ENCODE peak calls at places on chromosomes 7 and 10, in four cellular contexts. W, O, H and Y are unnamed samples. For H3K4me1 and H3K27me3, the result is how much of the 10 kb centered on the place peaks cover.

GRCh38 chr10:3468919-3469638 is 296.5 kb upstream of the PITRM1 start:
- DNase-seq in W (peak), O (no peak), H (no peak), Y (no peak)

GRCh38 chr7:70525991-70526390 is 606.0 kb upstream of the GALNT17 start:
- DNase-seq in W (no peak), O (no peak), H (no peak), Y (no peak)

GRCh38 chr7:2601907-2602735 is 29.7 kb upstream of the TTYH3 start:
- DNase-seq in W (no peak), O (no peak), H (no peak), Y (no peak)

GRCh38 chr7:17041324-17041723 is 159.5 kb upstream of the AGR3 start:
- DNase-seq in W (peak), O (no peak), H (no peak), Y (no peak)

GRCh38 chr7:133491846-133492652 is 239.2 kb downstream of the EXOC4 start:
- DNase-seq in W (no peak), O (no peak), H (no peak), Y (no peak)

GRCh38 chr10:113648478-113648877 is 15.4 kb downstream of the NRAP start:
- DNase-seq in W (no peak), O (no peak), H (peak), Y (no peak)

GRCh38 chr10:110504111-110504735 is 6.5 kb downstream of the DUSP5 start:
- DNase-seq in W (peak), O (peak), H (no peak), Y (no peak)

GRCh38 chr10:10644317-10645111 is 373.2 kb upstream of the CELF2 start:
- DNase-seq in W (no peak), O (no peak), H (no peak), Y (no peak)

GRCh38 chr10:76082956-76083355 is 651.5 kb downstream of the LRMDA start:
- DNase-seq in W (no peak), O (no peak), H (no peak), Y (no peak)

GRCh38 chr7:75663302-75663907 is 75.3 kb downstream of the HIP1 start:
- DNase-seq in W (no peak), O (no peak), H (no peak), Y (no peak)

GRCh38 chr7:4003536-4003935 is 678.6 kb upstream of the FOXK1 start:
- DNase-seq in W (no peak), O (no peak), H (no peak), Y (no peak)

GRCh38 chr10:5125315-5126044 is 31.3 kb downstream of the AKR1C3 start:
- DNase-seq in W (no peak), O (no peak), H (no peak), Y (no peak)

GRCh38 chr10:70328987-70329386 is 45.2 kb upstream of the NPFFR1 start:
- DNase-seq in W (no peak), O (no peak), H (no peak), Y (no peak)

GRCh38 chr10:10552948-10553347 is 464.7 kb upstream of the CELF2 start:
- DNase-seq in W (no peak), O (no peak), H (no peak), Y (no peak)

GRCh38 chr10:76106611-76107010 is 675.2 kb downstream of the LRMDA start:
- DNase-seq in W (no peak), O (no peak), H (no peak), Y (no peak)

GRCh38 chr10:35493196-35494118 is 111.7 kb upstream of the GJD4 start:
- DNase-seq in W (peak), O (no peak), H (no peak), Y (no peak)

GRCh38 chr10:97713351-97713827 is at the start of gene MARVELD1:
- DNase-seq in W (peak), O (no peak), H (peak), Y (peak)

GRCh38 chr7:30738026-30738915 is 13.7 kb upstream of the INMT start:
- DNase-seq in W (no peak), O (no peak), H (no peak), Y (no peak)

GRCh38 chr7:38257350-38257677 is 16.1 kb downstream of the TARP start:
- DNase-seq in W (no peak), O (no peak), H (no peak), Y (no peak)

GRCh38 chr7:17298840-17299476 is 506 bp downstream of the AHR start:
- DNase-seq in W (no peak), O (peak), H (peak), Y (peak)

GRCh38 chr10:103969436-103969835 is 2.5 kb downstream of the SLK start:
- DNase-seq in W (no peak), O (no peak), H (no peak), Y (no peak)

GRCh38 chr7:106775552-106775936 is 89.5 kb upstream of the PIK3CG start:
- DNase-seq in W (peak), O (no peak), H (no peak), Y (no peak)

GRCh38 chr10:102752266-102752930 is 8.7 kb downstream of the WBP1L start:
- DNase-seq in W (no peak), O (no peak), H (no peak), Y (no peak)

GRCh38 chr7:88151119-88151790 is 68.6 kb downstream of the SRI start:
- DNase-seq in W (no peak), O (no peak), H (no peak), Y (no peak)

GRCh38 chr10:75417522-75417927 is 13.9 kb upstream of the LRMDA start:
- DNase-seq in W (no peak), O (no peak), H (no peak), Y (peak)

GRCh38 chr7:29297194-29297890 is 102.8 kb downstream of the CHN2 start:
- DNase-seq in W (no peak), O (no peak), H (no peak), Y (peak)

GRCh38 chr7:44284216-44284615 is 41.2 kb downstream of the CAMK2B start:
- DNase-seq in W (no peak), O (no peak), H (no peak), Y (no peak)

GRCh38 chr10:63629363-63630084 is 108.3 kb downstream of the REEP3 start:
- DNase-seq in W (peak), O (peak), H (peak), Y (peak)

GRCh38 chr10:57716884-57717283 is 550.8 kb downstream of the IPMK start:
- DNase-seq in W (no peak), O (no peak), H (peak), Y (no peak)

GRCh38 chr7:111516612-111517011 is 45.7 kb downstream of the IMMP2L start:
- DNase-seq in W (no peak), O (no peak), H (no peak), Y (no peak)

GRCh38 chr10:102352066-102352715 is 43.3 kb upstream of the NFKB2 start:
- DNase-seq in W (peak), O (peak), H (peak), Y (peak)

GRCh38 chr7:5417106-5418071 is 6.2 kb downstream of the TNRC18 start:
- DNase-seq in W (no peak), O (no peak), H (peak), Y (no peak)

GRCh38 chr10:73867126-73867807 is 7.1 kb downstream of the CAMK2G start:
- DNase-seq in W (no peak), O (no peak), H (peak), Y (no peak)

GRCh38 chr7:73725703-73726466 is 6.4 kb upstream of the STX1A start:
- DNase-seq in W (peak), O (peak), H (peak), Y (peak)

GRCh38 chr10:65940105-65940504 is 985.7 kb upstream of the LRRTM3 start:
- DNase-seq in W (no peak), O (no peak), H (no peak), Y (no peak)

GRCh38 chr10:65945071-65945470 is 980.8 kb upstream of the LRRTM3 start:
- DNase-seq in W (no peak), O (no peak), H (no peak), Y (no peak)

DNA sequence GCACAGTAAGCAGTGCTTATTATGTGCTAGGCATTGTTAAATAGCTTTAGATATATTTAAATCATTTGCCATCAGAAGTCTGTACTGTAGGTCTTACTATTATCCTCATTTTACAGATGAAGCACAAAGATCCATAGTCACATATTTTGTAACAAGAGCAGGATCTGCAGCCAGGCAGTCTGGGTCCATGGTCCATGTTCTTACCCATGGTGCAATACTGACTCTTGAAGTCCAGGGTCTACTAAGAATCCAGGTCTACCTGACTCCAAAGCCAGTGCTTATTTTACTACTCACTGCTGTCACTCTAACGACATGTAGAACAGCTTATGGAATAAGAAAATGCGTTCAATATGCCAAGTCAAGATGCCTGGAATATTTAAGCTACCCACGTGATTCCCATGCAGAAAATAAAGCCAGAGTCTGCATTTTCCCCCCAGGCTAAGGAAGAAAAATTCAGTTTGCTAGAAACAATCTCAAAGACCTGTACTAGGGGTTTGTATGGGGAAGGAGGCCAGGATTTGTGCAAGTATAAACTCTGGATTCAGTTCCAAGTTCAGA is 984.7 kb upstream of the LRRTM3 start:
- DNase-seq in W (no peak), O (no peak), H (no peak), Y (no peak)
- H3K4me1 ChIP-seq in W (under half), O (under half), H (under half), Y (under half)

GRCh38 chr10:101145750-101146391 is 14.8 kb downstream of the TLX1 start:
- DNase-seq in W (no peak), O (no peak), H (no peak), Y (no peak)
- H3K27me3 ChIP-seq in W (half or more), O (half or more), H (half or more), Y (under half)

GRCh38 chr7:50653116-50653854 is 88.1 kb upstream of the DDC start:
- DNase-seq in W (no peak), O (no peak), H (no peak), Y (no peak)
- H3K4me1 ChIP-seq in W (under half), O (under half), H (under half), Y (under half)

GRCh38 chr7:101362334-101363195 is at the start of gene COL26A1:
- DNase-seq in W (no peak), O (no peak), H (peak), Y (peak)
- H3K27me3 ChIP-seq in W (under half), O (under half), H (under half), Y (under half)

DNA sequence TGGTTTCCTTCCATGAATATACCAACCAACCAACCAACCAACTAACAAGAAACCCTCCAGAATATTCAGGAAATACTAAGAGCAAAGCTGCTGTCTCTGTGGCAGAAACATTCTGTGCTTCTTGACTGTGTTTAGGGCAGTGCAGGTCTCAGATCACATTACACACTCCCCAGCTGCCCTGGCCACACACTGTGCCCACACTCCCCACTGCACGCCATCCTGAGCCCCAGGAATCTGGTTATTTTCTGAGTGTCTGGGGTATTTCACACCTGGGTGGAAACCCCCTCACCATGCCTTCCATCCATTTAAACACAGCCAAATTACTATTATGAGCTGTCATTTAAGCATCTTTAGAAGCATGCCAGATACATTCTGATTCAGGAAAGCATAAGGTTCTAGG is 183.7 kb upstream of the ANK3 start:
- DNase-seq in W (no peak), O (no peak), H (peak), Y (no peak)
- H3K4me1 ChIP-seq in W (under half), O (under half), H (under half), Y (under half)

GRCh38 chr10:106635947-106636346 is 528.6 kb downstream of the SORCS1 start:
- DNase-seq in W (no peak), O (no peak), H (no peak), Y (no peak)
- H3K27me3 ChIP-seq in W (under half), O (under half), H (under half), Y (under half)

DNA sequence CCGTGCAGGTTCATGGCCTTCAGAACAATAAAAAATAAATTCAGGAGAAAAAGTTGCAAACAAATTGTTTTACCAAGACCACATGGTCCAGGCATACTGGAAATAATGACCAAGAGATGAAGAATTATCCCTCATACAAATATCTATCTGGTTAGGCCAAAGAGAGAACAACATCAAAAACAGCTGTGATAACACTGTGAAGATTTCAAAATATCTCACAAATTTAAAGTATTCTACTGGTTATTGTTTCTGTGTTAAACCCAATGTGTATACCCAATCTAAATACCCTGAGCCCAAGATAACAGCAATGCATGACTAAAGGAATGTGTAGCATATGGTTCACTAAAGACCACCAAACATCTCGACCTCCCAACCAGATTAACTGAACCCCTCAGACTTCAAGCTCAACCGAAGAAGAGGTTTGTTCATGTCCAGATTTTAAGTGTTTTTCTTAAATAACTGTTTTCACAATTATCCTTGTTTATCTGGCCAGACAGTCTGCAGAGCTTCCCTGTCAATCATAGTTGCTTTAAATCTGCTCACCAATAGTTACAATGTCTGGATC is 10.9 kb downstream of the OR9A2 start:
- DNase-seq in W (no peak), O (no peak), H (no peak), Y (no peak)
- H3K4me1 ChIP-seq in W (under half), O (under half), H (under half), Y (under half)

DNA sequence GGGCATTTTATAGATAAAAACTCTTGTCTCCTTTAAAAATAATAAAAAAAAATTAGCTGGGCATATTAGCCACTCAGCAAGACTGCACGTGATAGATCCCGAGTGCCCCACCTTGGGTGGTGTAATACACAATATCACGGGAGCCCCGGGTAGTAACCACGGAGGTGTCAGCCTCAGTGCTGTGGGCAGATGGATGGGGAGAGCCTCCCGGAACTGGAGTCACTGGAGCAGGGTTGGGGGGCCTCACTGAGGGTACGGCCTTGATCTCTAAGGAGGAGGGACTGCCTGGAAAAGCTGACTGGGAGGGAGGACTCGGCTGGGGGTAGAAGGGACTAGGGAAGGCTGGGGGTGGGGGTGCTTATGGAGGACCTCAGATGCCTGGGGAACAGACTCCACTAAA is 12.6 kb downstream of the LEP start:
- DNase-seq in W (no peak), O (no peak), H (no peak), Y (no peak)
- H3K27me3 ChIP-seq in W (under half), O (under half), H (under half), Y (under half)

DNA sequence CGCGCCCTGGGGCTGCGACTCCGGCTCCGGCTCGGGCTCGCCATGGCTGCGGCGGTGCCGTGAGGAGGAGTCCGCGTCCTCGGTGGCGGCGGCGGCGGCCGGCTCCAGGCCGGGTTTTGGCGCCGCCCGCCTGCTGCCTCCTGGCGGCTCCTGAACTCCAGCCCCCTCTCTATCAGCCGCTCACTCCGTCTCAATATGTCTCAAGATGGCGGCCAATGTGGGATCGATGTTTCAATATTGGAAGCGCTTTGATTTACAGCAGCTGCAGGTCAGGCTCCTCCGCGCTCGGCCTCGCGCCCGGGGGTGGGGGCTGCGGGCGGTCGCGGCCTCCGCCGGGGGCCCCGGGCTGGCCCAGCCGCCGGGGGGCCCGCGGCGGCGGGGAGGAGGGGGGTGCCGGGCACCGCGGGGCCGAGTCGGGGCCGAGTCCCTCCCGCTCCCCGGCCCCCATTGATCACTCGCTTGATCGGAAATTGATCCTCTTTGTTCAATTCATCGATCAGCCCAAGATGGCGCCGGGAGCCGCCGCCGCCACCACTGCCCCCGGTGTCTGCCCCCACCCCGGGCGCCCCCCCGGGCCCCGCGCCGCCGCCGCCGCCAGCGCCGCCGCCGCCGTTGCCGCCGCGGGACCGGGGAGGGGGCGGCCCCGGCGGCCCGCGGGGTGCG is 1.5 kb upstream of the CUX1 start:
- DNase-seq in W (peak), O (peak), H (peak), Y (peak)
- H3K4me1 ChIP-seq in W (under half), O (under half), H (under half), Y (under half)